ENCODE peak calls at places on chromosomes 7 and 10, in four cellular contexts. One of them, this sample, is unnamed.

GRCh38 chr10:72875250-72876055 is 18.1 kb upstream of the OIT3 start:
- DNase-seq in NB4: peak
- DNase-seq in HepG2: peak
- DNase-seq in GM12878: no peak
- DNase-seq in this sample: peak

GRCh38 chr7:92837214-92837749 is 909 bp upstream of the CDK6 start:
- DNase-seq in NB4: peak
- DNase-seq in HepG2: peak
- DNase-seq in GM12878: no peak
- DNase-seq in this sample: no peak

GRCh38 chr10:16967000-16967865 is 150.0 kb upstream of the RSU1 start:
- DNase-seq in NB4: no peak
- DNase-seq in HepG2: no peak
- DNase-seq in GM12878: no peak
- DNase-seq in this sample: no peak

GRCh38 chr7:13050703-13051102 is 363.3 kb downstream of the ARL4A start:
- DNase-seq in NB4: peak
- DNase-seq in HepG2: peak
- DNase-seq in GM12878: no peak
- DNase-seq in this sample: peak

GRCh38 chr7:128841171-128841690 is 11.0 kb downstream of the FLNC start:
- DNase-seq in NB4: no peak
- DNase-seq in HepG2: no peak
- DNase-seq in GM12878: no peak
- DNase-seq in this sample: no peak

GRCh38 chr7:22173884-22174573 is 182.9 kb downstream of the RAPGEF5 start:
- DNase-seq in NB4: peak
- DNase-seq in HepG2: no peak
- DNase-seq in GM12878: peak
- DNase-seq in this sample: no peak

GRCh38 chr7:151572136-151572535 is 52.4 kb upstream of the RHEB start:
- DNase-seq in NB4: no peak
- DNase-seq in HepG2: no peak
- DNase-seq in GM12878: no peak
- DNase-seq in this sample: no peak

GRCh38 chr10:27207350-27207749 is 33.2 kb downstream of the ACBD5 start:
- DNase-seq in NB4: no peak
- DNase-seq in HepG2: no peak
- DNase-seq in GM12878: no peak
- DNase-seq in this sample: no peak

GRCh38 chr7:12637819-12638592 is 49.4 kb upstream of the ARL4A start:
- DNase-seq in NB4: peak
- DNase-seq in HepG2: no peak
- DNase-seq in GM12878: no peak
- DNase-seq in this sample: no peak

GRCh38 chr7:30469303-30469702 is 9.3 kb downstream of the NOD1 start:
- DNase-seq in NB4: no peak
- DNase-seq in HepG2: peak
- DNase-seq in GM12878: no peak
- DNase-seq in this sample: peak

GRCh38 chr7:70710011-70710480 is 421.9 kb upstream of the GALNT17 start:
- DNase-seq in NB4: peak
- DNase-seq in HepG2: no peak
- DNase-seq in GM12878: peak
- DNase-seq in this sample: peak

GRCh38 chr7:945147-945555 is 9.3 kb downstream of the ADAP1 start:
- DNase-seq in NB4: no peak
- DNase-seq in HepG2: no peak
- DNase-seq in GM12878: no peak
- DNase-seq in this sample: no peak

GRCh38 chr7:37901236-37901827 is 15.3 kb downstream of the SFRP4 start:
- DNase-seq in NB4: peak
- DNase-seq in HepG2: peak
- DNase-seq in GM12878: no peak
- DNase-seq in this sample: peak

GRCh38 chr10:91251430-91252056 is 31.1 kb downstream of the PCGF5 start:
- DNase-seq in NB4: peak
- DNase-seq in HepG2: peak
- DNase-seq in GM12878: peak
- DNase-seq in this sample: peak

GRCh38 chr7:133021196-133021595 is 60.7 kb downstream of the CHCHD3 start:
- DNase-seq in NB4: no peak
- DNase-seq in HepG2: no peak
- DNase-seq in GM12878: no peak
- DNase-seq in this sample: no peak

GRCh38 chr7:40680657-40681056 is 545.9 kb downstream of the SUGCT start:
- DNase-seq in NB4: peak
- DNase-seq in HepG2: peak
- DNase-seq in GM12878: no peak
- DNase-seq in this sample: peak

GRCh38 chr7:141752634-141753033 is 11.3 kb upstream of the TAS2R3 start:
- DNase-seq in NB4: peak
- DNase-seq in HepG2: no peak
- DNase-seq in GM12878: no peak
- DNase-seq in this sample: no peak

GRCh38 chr7:141754939-141755338 is 9.0 kb upstream of the TAS2R3 start:
- DNase-seq in NB4: peak
- DNase-seq in HepG2: peak
- DNase-seq in GM12878: no peak
- DNase-seq in this sample: peak
- TF ChIP-seq MYC in NB4: no peak
- TF ChIP-seq MYC in HepG2: no peak
- TF ChIP-seq MYC in GM12878: no peak
- TF ChIP-seq MYC in this sample: no peak

DNA sequence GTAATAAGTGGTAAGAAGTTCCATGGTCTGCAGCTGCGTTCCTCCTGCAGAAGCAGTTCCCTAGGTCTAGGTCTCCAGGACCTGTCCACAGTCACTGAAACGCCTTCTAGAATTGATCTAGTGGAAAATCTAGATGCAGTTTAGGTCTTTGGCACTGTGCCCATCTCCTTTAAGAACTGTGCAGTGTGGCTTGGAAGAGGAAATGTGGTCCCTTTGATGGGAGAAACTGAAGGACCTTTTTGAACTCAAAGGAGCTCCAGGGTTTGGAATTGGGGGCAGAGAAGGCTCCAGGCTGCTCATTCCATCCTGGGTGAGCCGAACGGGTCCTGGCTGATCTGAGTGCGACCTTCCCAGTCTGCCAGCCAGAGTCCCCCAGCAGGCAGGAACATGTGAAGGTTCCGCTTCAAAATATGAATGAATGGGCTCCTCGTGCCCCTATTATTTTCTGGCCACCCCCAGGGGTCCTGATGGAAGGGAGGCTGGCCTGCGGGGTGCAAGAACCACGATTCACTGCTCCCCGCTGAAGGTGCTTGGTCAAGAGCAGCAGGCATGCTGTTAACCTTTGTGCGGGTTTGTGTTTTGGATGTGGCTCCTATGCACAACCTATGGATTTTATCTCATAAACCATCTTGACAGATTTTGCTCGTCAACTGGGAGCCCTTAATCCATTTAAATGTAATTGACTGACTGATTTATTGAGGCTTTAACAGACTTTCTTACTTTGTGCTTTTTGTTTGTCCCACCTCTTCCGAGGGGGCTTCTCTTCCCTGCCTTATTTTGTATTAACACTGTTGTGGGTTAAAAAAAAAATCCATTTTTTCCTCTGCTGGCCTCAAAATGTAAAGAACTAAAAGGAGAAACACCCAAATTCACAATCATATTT is 36.7 kb downstream of the ZNF467 start:
- DNase-seq in NB4: no peak
- DNase-seq in HepG2: no peak
- DNase-seq in GM12878: no peak
- DNase-seq in this sample: no peak
- TF ChIP-seq MYC in NB4: no peak
- TF ChIP-seq MYC in HepG2: no peak
- TF ChIP-seq MYC in GM12878: no peak
- TF ChIP-seq MYC in this sample: no peak

GRCh38 chr7:99839560-99840011 is 11.8 kb downstream of the CYP3A43 start:
- DNase-seq in NB4: no peak
- DNase-seq in HepG2: no peak
- DNase-seq in GM12878: no peak
- DNase-seq in this sample: no peak
- TF ChIP-seq MYC in NB4: no peak
- TF ChIP-seq MYC in HepG2: no peak
- TF ChIP-seq MYC in GM12878: no peak
- TF ChIP-seq MYC in this sample: no peak

GRCh38 chr7:98250789-98251188 is 1.2 kb downstream of the TECPR1 start:
- DNase-seq in NB4: no peak
- DNase-seq in HepG2: no peak
- DNase-seq in GM12878: no peak
- DNase-seq in this sample: no peak
- TF ChIP-seq MYC in NB4: no peak
- TF ChIP-seq MYC in HepG2: no peak
- TF ChIP-seq MYC in GM12878: no peak
- TF ChIP-seq MYC in this sample: no peak

GRCh38 chr10:8033812-8034665 is 20.4 kb upstream of the GATA3 start:
- DNase-seq in NB4: no peak
- DNase-seq in HepG2: no peak
- DNase-seq in GM12878: no peak
- DNase-seq in this sample: no peak
- TF ChIP-seq MYC in NB4: no peak
- TF ChIP-seq MYC in HepG2: no peak
- TF ChIP-seq MYC in GM12878: no peak
- TF ChIP-seq MYC in this sample: no peak

GRCh38 chr10:78269061-78269460 is 235.4 kb downstream of the RPS24 start:
- DNase-seq in NB4: no peak
- DNase-seq in HepG2: no peak
- DNase-seq in GM12878: no peak
- DNase-seq in this sample: no peak

GRCh38 chr10:78264361-78264760 is 230.7 kb downstream of the RPS24 start:
- DNase-seq in NB4: no peak
- DNase-seq in HepG2: no peak
- DNase-seq in GM12878: no peak
- DNase-seq in this sample: no peak

GRCh38 chr10:78267070-78267469 is 233.4 kb downstream of the RPS24 start:
- DNase-seq in NB4: no peak
- DNase-seq in HepG2: no peak
- DNase-seq in GM12878: no peak
- DNase-seq in this sample: no peak

GRCh38 chr10:78263521-78263988 is 229.9 kb downstream of the RPS24 start:
- DNase-seq in NB4: no peak
- DNase-seq in HepG2: no peak
- DNase-seq in GM12878: no peak
- DNase-seq in this sample: peak

GRCh38 chr10:78267598-78267997 is 233.9 kb downstream of the RPS24 start:
- DNase-seq in NB4: no peak
- DNase-seq in HepG2: no peak
- DNase-seq in GM12878: no peak
- DNase-seq in this sample: no peak
- TF ChIP-seq MYC in NB4: no peak
- TF ChIP-seq MYC in HepG2: no peak
- TF ChIP-seq MYC in GM12878: no peak
- TF ChIP-seq MYC in this sample: no peak

GRCh38 chr10:35025916-35026315 is 64.2 kb downstream of the CUL2 start:
- DNase-seq in NB4: no peak
- DNase-seq in HepG2: no peak
- DNase-seq in GM12878: no peak
- DNase-seq in this sample: no peak
- TF ChIP-seq MYC in NB4: no peak
- TF ChIP-seq MYC in HepG2: no peak
- TF ChIP-seq MYC in GM12878: no peak
- TF ChIP-seq MYC in this sample: no peak

GRCh38 chr10:86413046-86413728 is 46.6 kb upstream of the GRID1 start:
- DNase-seq in NB4: peak
- DNase-seq in HepG2: no peak
- DNase-seq in GM12878: peak
- DNase-seq in this sample: no peak
- TF ChIP-seq MYC in NB4: no peak
- TF ChIP-seq MYC in HepG2: no peak
- TF ChIP-seq MYC in GM12878: no peak
- TF ChIP-seq MYC in this sample: no peak

DNA sequence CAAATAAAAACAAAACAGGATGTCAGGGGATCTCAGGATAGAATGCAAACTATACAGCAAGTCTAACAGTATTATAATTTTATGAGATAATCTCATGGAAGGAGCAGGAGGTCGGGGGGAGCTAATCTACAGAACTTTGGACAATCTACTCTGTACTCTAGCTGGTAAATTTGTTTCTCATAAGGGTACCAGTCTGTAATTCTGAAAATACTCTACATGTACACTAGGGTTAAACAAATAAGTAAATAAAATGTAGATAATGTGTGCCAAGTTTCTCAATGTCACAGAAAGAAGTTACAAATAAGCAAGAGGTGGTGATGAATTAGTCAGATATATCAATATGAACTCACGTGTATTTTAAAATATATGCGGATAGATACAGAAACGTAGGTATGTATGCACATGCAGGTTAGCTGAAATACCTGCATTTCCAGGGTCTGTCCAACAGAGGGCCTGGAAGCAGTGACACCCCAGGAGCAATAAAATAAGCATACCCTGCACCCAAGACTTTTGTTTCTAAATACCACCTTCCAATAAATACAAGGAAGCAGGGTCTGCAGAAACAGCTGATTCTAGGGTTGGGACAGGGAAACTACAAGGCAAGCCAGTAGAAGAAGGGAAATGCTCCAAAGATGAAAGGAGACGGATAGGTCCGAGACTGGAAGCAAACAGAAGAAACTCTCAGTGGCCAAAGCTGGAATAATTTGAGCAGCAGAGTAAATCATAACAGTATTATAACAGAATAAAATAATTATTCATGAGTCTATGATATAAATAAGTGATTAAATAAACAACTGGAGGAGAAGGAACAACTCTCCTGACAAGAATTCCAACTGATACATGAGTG is 27.8 kb downstream of the EZH2 start:
- DNase-seq in NB4: peak
- DNase-seq in HepG2: peak
- DNase-seq in GM12878: no peak
- DNase-seq in this sample: peak
- TF ChIP-seq MYC in NB4: no peak
- TF ChIP-seq MYC in HepG2: no peak
- TF ChIP-seq MYC in GM12878: no peak
- TF ChIP-seq MYC in this sample: no peak

GRCh38 chr7:3979956-3980643 is 679.0 kb downstream of the SDK1 start:
- DNase-seq in NB4: no peak
- DNase-seq in HepG2: peak
- DNase-seq in GM12878: no peak
- DNase-seq in this sample: no peak

GRCh38 chr7:3984456-3984855 is 683.4 kb downstream of the SDK1 start:
- DNase-seq in NB4: no peak
- DNase-seq in HepG2: no peak
- DNase-seq in GM12878: no peak
- DNase-seq in this sample: no peak

GRCh38 chr7:3978839-3979238 is 677.8 kb downstream of the SDK1 start:
- DNase-seq in NB4: no peak
- DNase-seq in HepG2: no peak
- DNase-seq in GM12878: no peak
- DNase-seq in this sample: no peak

GRCh38 chr7:3977391-3977790 is 676.3 kb downstream of the SDK1 start:
- DNase-seq in NB4: no peak
- DNase-seq in HepG2: no peak
- DNase-seq in GM12878: no peak
- DNase-seq in this sample: no peak

DNA sequence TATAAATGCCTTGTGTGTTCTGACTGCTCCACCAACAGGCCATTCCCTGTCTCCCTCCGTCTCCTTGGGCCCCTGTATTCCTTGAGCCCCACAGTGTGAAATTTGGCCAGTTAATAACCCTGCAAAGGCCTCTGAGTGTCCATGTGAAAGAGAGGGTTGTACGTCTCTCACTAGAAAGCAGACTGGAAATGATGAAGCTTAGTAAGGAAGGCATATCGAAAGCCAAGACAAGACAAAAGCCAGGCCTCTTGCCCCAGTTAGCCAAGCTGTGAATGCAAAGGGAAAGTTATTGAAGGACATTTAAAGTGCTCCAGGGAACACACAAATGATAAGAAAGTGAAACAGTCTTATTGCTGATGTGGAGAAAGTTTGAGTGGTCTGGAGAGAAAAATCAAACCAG is 680.2 kb downstream of the SDK1 start:
- DNase-seq in NB4: no peak
- DNase-seq in HepG2: no peak
- DNase-seq in GM12878: no peak
- DNase-seq in this sample: no peak
- TF ChIP-seq MYC in NB4: no peak
- TF ChIP-seq MYC in HepG2: no peak
- TF ChIP-seq MYC in GM12878: no peak
- TF ChIP-seq MYC in this sample: no peak